ENCODE peak calls at places on chromosomes 3 and 15, in nine cellular contexts. V is H7; R is MM.1S; P is NCI-H1436; Q is mucosa of gallbladder; M is stimulated activated CD4-positive, alpha-beta T cell treated with anti-CD3 and anti-CD28 coated beads, Interleukin-15, amount 100 ng/mL, for 1 hour; X is HS-5; F is neuronal stem cell; L is NCI-H524. G is an unnamed sample.

GRCh38 chr3:69628956-69629355 is 110.3 kb upstream of the MITF start:
- DNase-seq in M (no peak), P (no peak), Q (no peak), L (peak; percentile 1), F (no peak), X (no peak), V (no peak), R (no peak), G (no peak)

GRCh38 chr15:93028632-93029612 is 60.1 kb downstream of the RGMA start:
- DNase-seq in V (peak; percentile 64), X (peak; percentile 67), F (no peak), P (no peak), Q (peak; percentile 50), L (no peak), R (no peak), M (no peak), G (no peak)

GRCh38 chr15:60795889-60796288 is 316.9 kb upstream of the ICE2 start:
- DNase-seq in Q (no peak), L (no peak), P (no peak), X (no peak), F (no peak), M (no peak), V (no peak), R (peak; percentile 22), G (no peak)

GRCh38 chr15:64619880-64620839 is 155.2 kb downstream of the RBPMS2 start:
- DNase-seq in P (no peak), X (peak; percentile 25), Q (no peak), F (no peak), R (no peak), M (no peak), V (no peak), L (no peak), G (no peak)

GRCh38 chr3:125240496-125240895 is 27.9 kb upstream of the SLC12A8 start:
- DNase-seq in F (no peak), L (no peak), R (no peak), V (no peak), Q (no peak), P (no peak), M (no peak), X (no peak), G (no peak)

GRCh38 chr3:18079739-18080138 is 337.3 kb upstream of the TBC1D5 start:
- DNase-seq in P (no peak), X (no peak), V (no peak), Q (no peak), M (no peak), R (no peak), L (no peak), F (no peak), G (no peak)

GRCh38 chr3:140206196-140207040 is 271.4 kb downstream of the CLSTN2 start:
- DNase-seq in F (peak; percentile 44), P (peak; percentile 85), Q (no peak), V (peak; percentile 27), L (peak; percentile 94), R (no peak), M (no peak), X (no peak), G (no peak)

GRCh38 chr3:136932978-136933812 is 24.6 kb upstream of the IL20RB start:
- DNase-seq in X (no peak), L (no peak), F (no peak), M (no peak), V (no peak), Q (no peak), R (no peak), P (no peak), G (no peak)

GRCh38 chr3:195543642-195544536 is 764 bp upstream of the PPP1R2 start:
- DNase-seq in X (no peak), Q (no peak), M (no peak), L (no peak), F (peak; percentile 24), V (peak; percentile 71), P (no peak), R (no peak), G (no peak)

GRCh38 chr15:57213783-57214366 is 162.4 kb upstream of the CGNL1 start:
- DNase-seq in P (peak; percentile 50), V (no peak), F (peak; percentile 41), X (no peak), M (no peak), R (peak; percentile 33), L (peak; percentile 88), Q (no peak), G (no peak)

GRCh38 chr3:160401301-160402095 is 2.0 kb downstream of the SMC4 start:
- DNase-seq in L (peak; percentile 52), X (peak; percentile 41), V (no peak), F (no peak), P (no peak), Q (no peak), R (peak; percentile 71), M (no peak), G (no peak)

GRCh38 chr15:67024322-67024997 is 40.9 kb upstream of the SMAD3 start:
- DNase-seq in M (no peak), L (no peak), F (no peak), V (no peak), X (peak; percentile 82), P (no peak), Q (peak; percentile 86), R (peak; percentile 46), G (peak; percentile 60)

GRCh38 chr3:179794355-179794754 is 141.5 kb downstream of the USP13 start:
- DNase-seq in M (no peak), F (no peak), Q (no peak), X (no peak), L (no peak), P (no peak), R (no peak), V (no peak), G (no peak)

GRCh38 chr3:13711911-13712650 is 163.2 kb downstream of the FBLN2 start:
- DNase-seq in Q (peak; percentile 7), V (no peak), X (no peak), L (no peak), P (no peak), R (no peak), M (no peak), F (no peak), G (no peak)

GRCh38 chr3:89067736-89068135 is 39.7 kb upstream of the EPHA3 start:
- DNase-seq in Q (no peak), X (no peak), R (no peak), L (no peak), V (no peak), F (no peak), M (no peak), P (no peak), G (no peak)

GRCh38 chr3:47283596-47284364 is 1.0 kb downstream of the KLHL18 start:
- DNase-seq in P (no peak), F (no peak), M (no peak), V (peak; percentile 70), R (peak; percentile 8), Q (no peak), X (no peak), L (peak; percentile 26), G (no peak)

GRCh38 chr3:5021571-5022092 is 42.4 kb downstream of the BHLHE40 start:
- DNase-seq in L (no peak), R (no peak), P (no peak), M (no peak), X (no peak), Q (no peak), V (no peak), F (no peak), G (peak; percentile 3)

GRCh38 chr15:37095993-37096877 is 4.1 kb downstream of the MEIS2 start:
- DNase-seq in P (no peak), V (peak; percentile 54), Q (no peak), F (peak; percentile 17), M (no peak), R (no peak), X (no peak), L (no peak), G (no peak)

GRCh38 chr3:195715583-195716266 is 5.1 kb upstream of the MUC20 start:
- DNase-seq in V (peak; percentile 29), R (no peak), X (no peak), M (no peak), F (no peak), L (no peak), P (no peak), Q (peak; percentile 94), G (no peak)

GRCh38 chr3:121696190-121696589 is 35.5 kb upstream of the HCLS1 start:
- DNase-seq in X (no peak), M (no peak), R (no peak), V (no peak), L (no peak), P (no peak), Q (no peak), F (no peak), G (no peak)

GRCh38 chr3:78801923-78802587 is 965.7 kb downstream of the ROBO1 start:
- DNase-seq in F (no peak), R (no peak), P (no peak), M (no peak), L (no peak), V (no peak), Q (no peak), X (no peak), G (no peak)

GRCh38 chr3:111808439-111808838 is 50.6 kb upstream of the PHLDB2 start:
- DNase-seq in M (no peak), R (no peak), Q (no peak), P (no peak), L (no peak), X (no peak), F (no peak), V (no peak), G (no peak)

GRCh38 chr15:60822403-60822802 is 343.5 kb upstream of the ICE2 start:
- DNase-seq in L (no peak), Q (no peak), X (no peak), V (no peak), P (no peak), R (no peak), F (no peak), M (no peak), G (no peak)

GRCh38 chr3:25103391-25103790 is 324.7 kb upstream of the RARB start:
- DNase-seq in M (no peak), P (no peak), R (no peak), L (no peak), F (no peak), Q (no peak), X (no peak), V (no peak), G (no peak)

GRCh38 chr3:121735047-121735696 is 14.4 kb downstream of the GOLGB1 start:
- DNase-seq in M (no peak), F (no peak), Q (no peak), X (no peak), P (no peak), V (no peak), L (no peak), R (no peak), G (no peak)

GRCh38 chr3:48709051-48709461 is 8.0 kb downstream of the IP6K2 start:
- DNase-seq in V (no peak), P (no peak), L (no peak), M (no peak), X (no peak), R (no peak), F (no peak), Q (no peak), G (no peak)

GRCh38 chr3:192564611-192565010 is 162.7 kb downstream of the FGF12 start:
- DNase-seq in M (no peak), R (no peak), X (no peak), V (no peak), Q (no peak), L (no peak), F (no peak), P (no peak), G (no peak)

GRCh38 chr15:47460775-47461174 is 256.5 kb upstream of the SEMA6D start:
- DNase-seq in X (no peak), Q (no peak), L (no peak), F (no peak), M (no peak), V (no peak), R (no peak), P (no peak), G (no peak)

GRCh38 chr15:67240235-67241131 is 14.0 kb downstream of the AAGAB start:
- DNase-seq in X (no peak), L (peak; percentile 28), Q (no peak), V (peak; percentile 65), M (no peak), P (peak; percentile 4), F (no peak), R (peak; percentile 61), G (no peak)

GRCh38 chr3:115399751-115400150 is 223.6 kb upstream of the GAP43 start:
- DNase-seq in Q (no peak), L (no peak), V (peak; percentile 6), R (no peak), F (no peak), P (no peak), M (no peak), X (no peak), G (no peak)

GRCh38 chr3:114447545-114447944 is 153.7 kb downstream of the TIGIT start:
- DNase-seq in F (no peak), V (no peak), L (no peak), R (no peak), Q (no peak), P (peak; percentile 9), M (no peak), X (no peak), G (no peak)

G was measured in T1000.